ENCODE peak calls at places on chromosomes 6 and 20, in eight cellular contexts. One of them, this sample, is unnamed.

GRCh38 chr6:119390276-119390793 is 40.8 kb upstream of the MAN1A1 start:
- DNase-seq in M059J: peak; percentile 0
- DNase-seq in COR-L47: no peak
- DNase-seq in activated CD4-positive, alpha-beta memory T cell treated with anti-CD3 and anti-CD28 coated beads for 36 hours: no peak
- DNase-seq in activated CD8-positive, alpha-beta memory T cell treated with anti-CD3 and anti-CD28 coated beads for 1 hour: no peak
- DNase-seq in GM20000: no peak
- DNase-seq in WTC11: no peak
- DNase-seq in T-cell: no peak
- DNase-seq in this sample: no peak

GRCh38 chr20:64150756-64151633 is 13.3 kb upstream of the MYT1 start:
- DNase-seq in M059J: no peak
- DNase-seq in COR-L47: no peak
- DNase-seq in activated CD4-positive, alpha-beta memory T cell treated with anti-CD3 and anti-CD28 coated beads for 36 hours: no peak
- DNase-seq in activated CD8-positive, alpha-beta memory T cell treated with anti-CD3 and anti-CD28 coated beads for 1 hour: no peak
- DNase-seq in GM20000: no peak
- DNase-seq in WTC11: no peak
- DNase-seq in T-cell: no peak
- DNase-seq in this sample: no peak

GRCh38 chr20:32429745-32430360 is 71.7 kb downstream of the ASXL1 start:
- DNase-seq in M059J: no peak
- DNase-seq in COR-L47: no peak
- DNase-seq in activated CD4-positive, alpha-beta memory T cell treated with anti-CD3 and anti-CD28 coated beads for 36 hours: no peak
- DNase-seq in activated CD8-positive, alpha-beta memory T cell treated with anti-CD3 and anti-CD28 coated beads for 1 hour: no peak
- DNase-seq in GM20000: no peak
- DNase-seq in WTC11: no peak
- DNase-seq in T-cell: no peak
- DNase-seq in this sample: no peak

GRCh38 chr6:108689279-108690161 is 128.8 kb downstream of the FOXO3 start:
- DNase-seq in M059J: peak; percentile 100
- DNase-seq in COR-L47: no peak
- DNase-seq in activated CD4-positive, alpha-beta memory T cell treated with anti-CD3 and anti-CD28 coated beads for 36 hours: no peak
- DNase-seq in activated CD8-positive, alpha-beta memory T cell treated with anti-CD3 and anti-CD28 coated beads for 1 hour: no peak
- DNase-seq in GM20000: no peak
- DNase-seq in WTC11: no peak
- DNase-seq in T-cell: no peak
- DNase-seq in this sample: no peak

GRCh38 chr6:5557506-5557905 is 296.2 kb downstream of the FARS2 start:
- DNase-seq in M059J: no peak
- DNase-seq in COR-L47: no peak
- DNase-seq in activated CD4-positive, alpha-beta memory T cell treated with anti-CD3 and anti-CD28 coated beads for 36 hours: no peak
- DNase-seq in activated CD8-positive, alpha-beta memory T cell treated with anti-CD3 and anti-CD28 coated beads for 1 hour: no peak
- DNase-seq in GM20000: no peak
- DNase-seq in WTC11: no peak
- DNase-seq in T-cell: no peak
- DNase-seq in this sample: no peak

GRCh38 chr20:137668-138131 is 4.7 kb upstream of the DEFB126 start:
- DNase-seq in M059J: peak; percentile 24
- DNase-seq in COR-L47: peak; percentile 1
- DNase-seq in activated CD4-positive, alpha-beta memory T cell treated with anti-CD3 and anti-CD28 coated beads for 36 hours: peak; percentile 15
- DNase-seq in activated CD8-positive, alpha-beta memory T cell treated with anti-CD3 and anti-CD28 coated beads for 1 hour: no peak
- DNase-seq in GM20000: no peak
- DNase-seq in WTC11: peak; percentile 23
- DNase-seq in T-cell: no peak
- DNase-seq in this sample: no peak

GRCh38 chr6:26053929-26054658 is 33.1 kb upstream of the HFE start:
- DNase-seq in M059J: peak; percentile 75
- DNase-seq in COR-L47: no peak
- DNase-seq in activated CD4-positive, alpha-beta memory T cell treated with anti-CD3 and anti-CD28 coated beads for 36 hours: no peak
- DNase-seq in activated CD8-positive, alpha-beta memory T cell treated with anti-CD3 and anti-CD28 coated beads for 1 hour: no peak
- DNase-seq in GM20000: no peak
- DNase-seq in WTC11: no peak
- DNase-seq in T-cell: no peak
- DNase-seq in this sample: no peak

GRCh38 chr6:100202417-100203194 is 208.6 kb upstream of the MCHR2 start:
- DNase-seq in M059J: peak; percentile 99
- DNase-seq in COR-L47: no peak
- DNase-seq in activated CD4-positive, alpha-beta memory T cell treated with anti-CD3 and anti-CD28 coated beads for 36 hours: no peak
- DNase-seq in activated CD8-positive, alpha-beta memory T cell treated with anti-CD3 and anti-CD28 coated beads for 1 hour: no peak
- DNase-seq in GM20000: no peak
- DNase-seq in WTC11: no peak
- DNase-seq in T-cell: no peak
- DNase-seq in this sample: no peak

GRCh38 chr6:4776967-4777925 is 1.0 kb downstream of the CDYL start:
- DNase-seq in M059J: peak; percentile 64
- DNase-seq in COR-L47: no peak
- DNase-seq in activated CD4-positive, alpha-beta memory T cell treated with anti-CD3 and anti-CD28 coated beads for 36 hours: peak; percentile 51
- DNase-seq in activated CD8-positive, alpha-beta memory T cell treated with anti-CD3 and anti-CD28 coated beads for 1 hour: peak; percentile 5
- DNase-seq in GM20000: peak; percentile 72
- DNase-seq in WTC11: no peak
- DNase-seq in T-cell: no peak
- DNase-seq in this sample: peak; percentile 57

GRCh38 chr6:22466665-22467064 is 102.7 kb upstream of the HDGFL1 start:
- DNase-seq in M059J: no peak
- DNase-seq in COR-L47: no peak
- DNase-seq in activated CD4-positive, alpha-beta memory T cell treated with anti-CD3 and anti-CD28 coated beads for 36 hours: no peak
- DNase-seq in activated CD8-positive, alpha-beta memory T cell treated with anti-CD3 and anti-CD28 coated beads for 1 hour: no peak
- DNase-seq in GM20000: no peak
- DNase-seq in WTC11: no peak
- DNase-seq in T-cell: no peak
- DNase-seq in this sample: no peak

GRCh38 chr6:112470396-112470795 is 123.3 kb downstream of the RFPL4B start:
- DNase-seq in M059J: no peak
- DNase-seq in COR-L47: no peak
- DNase-seq in activated CD4-positive, alpha-beta memory T cell treated with anti-CD3 and anti-CD28 coated beads for 36 hours: no peak
- DNase-seq in activated CD8-positive, alpha-beta memory T cell treated with anti-CD3 and anti-CD28 coated beads for 1 hour: no peak
- DNase-seq in GM20000: no peak
- DNase-seq in WTC11: no peak
- DNase-seq in T-cell: no peak
- DNase-seq in this sample: no peak

This sample was measured in immature natural killer cell.